ENCODE peak calls at places on chromosome 6, in ten cellular contexts. V is lower lobe of right lung, W is heart right ventricle, D is MCF 10A, Z is left ventricle myocardium inferior, I is foreskin fibroblast, M is AG09319, T is PC-3, O is fibroblast of villous mesenchyme, G is colonic mucosa. B is an unnamed sample.

GRCh38 chr6:36249536-36249935 is 20.3 kb upstream of the PNPLA1 start:
- DNase-seq in T (no peak), D (no peak), Z (no peak), V (no peak), O (peak; percentile 38), G (no peak), M (no peak), W (no peak), I (no peak), B (no peak)

GRCh38 chr6:15366879-15367278 is 121.0 kb downstream of the JARID2 start:
- DNase-seq in O (no peak), Z (no peak), G (no peak), M (no peak), I (no peak), D (no peak), T (no peak), W (no peak), V (no peak), B (no peak)

GRCh38 chr6:109073344-109074235 is 21.1 kb downstream of the SESN1 start:
- DNase-seq in M (peak; percentile 44), V (no peak), W (no peak), G (peak; percentile 58), I (peak; percentile 51), T (peak; percentile 74), O (peak; percentile 86), D (peak; percentile 85), Z (no peak), B (peak; percentile 64)

GRCh38 chr6:41643899-41644269 is 5.6 kb downstream of the MDFI start:
- DNase-seq in Z (no peak), W (no peak), I (no peak), O (no peak), D (no peak), V (peak; percentile 28), T (no peak), G (no peak), M (no peak), B (no peak)

GRCh38 chr6:24981385-24981758 is 45.6 kb upstream of the RIPOR2 start:
- DNase-seq in W (no peak), V (no peak), G (no peak), Z (no peak), D (no peak), O (no peak), T (peak; percentile 14), I (no peak), M (no peak), B (peak; percentile 62)

GRCh38 chr6:101608724-101609123 is 215.2 kb downstream of the GRIK2 start:
- DNase-seq in M (no peak), G (no peak), V (no peak), D (no peak), T (no peak), I (no peak), O (no peak), Z (no peak), W (no peak), B (no peak)

GRCh38 chr6:170222498-170223471 is 68.1 kb downstream of the DLL1 start:
- DNase-seq in G (no peak), D (peak; percentile 38), Z (no peak), M (no peak), W (no peak), V (no peak), O (peak; percentile 19), I (no peak), T (peak; percentile 20), B (no peak)

GRCh38 chr6:27144740-27145079 is 102.8 kb upstream of the PRSS16 start:
- DNase-seq in Z (no peak), O (no peak), D (no peak), V (no peak), G (no peak), M (no peak), W (no peak), I (no peak), T (no peak), B (no peak)

GRCh38 chr6:170371588-170371987 is 65.0 kb downstream of the FAM120B start:
- DNase-seq in Z (no peak), W (no peak), G (no peak), M (no peak), I (no peak), T (no peak), V (no peak), D (no peak), O (no peak), B (no peak)

GRCh38 chr6:125918681-125919566 is 37.6 kb upstream of the HINT3 start:
- DNase-seq in G (peak; percentile 66), W (no peak), M (peak; percentile 84), Z (no peak), V (no peak), D (peak; percentile 97), I (peak; percentile 52), O (peak; percentile 94), T (peak; percentile 79), B (peak; percentile 85)

GRCh38 chr6:97136644-97137358 is 146.2 kb downstream of the MMS22L start:
- DNase-seq in V (no peak), D (no peak), W (no peak), I (no peak), G (no peak), Z (no peak), M (no peak), T (no peak), O (no peak), B (no peak)

GRCh38 chr6:142045380-142046270 is 87.1 kb upstream of the GJE1 start:
- DNase-seq in W (no peak), V (no peak), I (peak; percentile 55), T (peak; percentile 50), D (peak; percentile 40), M (peak; percentile 24), G (no peak), O (peak; percentile 38), Z (no peak), B (peak; percentile 9)

GRCh38 chr6:89050155-89050554 is 30.4 kb upstream of the PNRC1 start:
- DNase-seq in G (no peak), W (peak; percentile 29), I (peak; percentile 23), V (no peak), M (no peak), O (peak; percentile 91), D (peak; percentile 95), Z (peak; percentile 40), T (no peak), B (no peak)

GRCh38 chr6:125201961-125202729 is 48.6 kb downstream of the TPD52L1 start:
- DNase-seq in V (peak; percentile 70), Z (peak; percentile 47), O (peak; percentile 92), M (peak; percentile 61), I (peak; percentile 90), D (peak; percentile 96), G (peak; percentile 78), T (peak; percentile 88), W (peak; percentile 43), B (peak; percentile 96)

GRCh38 chr6:133108377-133108776 is 132.8 kb upstream of the EYA4 start:
- DNase-seq in D (no peak), V (no peak), G (no peak), I (no peak), O (no peak), W (no peak), Z (no peak), T (no peak), M (no peak), B (no peak)

GRCh38 chr6:67629268-67629667 is 1005.8 kb upstream of the ADGRB3 start:
- DNase-seq in D (peak; percentile 26), M (no peak), Z (no peak), T (no peak), G (no peak), W (no peak), O (peak; percentile 71), V (no peak), I (peak; percentile 87), B (no peak)

GRCh38 chr6:160520043-160520904 is 143.8 kb downstream of the LPA start:
- DNase-seq in I (peak; percentile 52), T (peak; percentile 33), Z (peak; percentile 75), M (peak; percentile 31), G (peak; percentile 86), W (peak; percentile 78), D (peak; percentile 75), V (peak; percentile 78), O (peak; percentile 66), B (peak; percentile 55)
- TF ChIP-seq CTCF in I (no peak), T (peak; percentile 21), Z (peak; percentile 37), M (no peak), G (no peak), W (peak; percentile 89), D (no peak), V (no peak), O (peak; percentile 11), B (peak; percentile 4)

GRCh38 chr6:56757585-56757984 is 114.9 kb upstream of the DST start:
- DNase-seq in W (no peak), I (no peak), T (peak; percentile 72), D (peak; percentile 69), G (peak; percentile 34), V (no peak), O (peak; percentile 69), Z (no peak), M (no peak), B (no peak)
- TF ChIP-seq CTCF in W (peak; percentile 49), I (peak; percentile 32), T (peak; percentile 80), D (peak; percentile 66), G (peak; percentile 33), V (peak; percentile 42), O (peak; percentile 62), Z (peak; percentile 45), M (peak; percentile 23), B (peak; percentile 69)

GRCh38 chr6:31068738-31069340 is 43.5 kb downstream of the C6orf15 start:
- DNase-seq in T (peak; percentile 90), W (peak; percentile 74), Z (peak; percentile 77), O (peak; percentile 80), I (peak; percentile 68), D (peak; percentile 82), G (peak; percentile 84), M (peak; percentile 36), V (peak; percentile 83), B (peak; percentile 72)
- TF ChIP-seq CTCF in T (peak; percentile 97), W (peak; percentile 84), Z (peak; percentile 95), O (peak; percentile 93), I (peak; percentile 93), D (peak; percentile 81), G (peak; percentile 91), M (peak; percentile 95), V (peak; percentile 96), B (peak; percentile 98)

DNA sequence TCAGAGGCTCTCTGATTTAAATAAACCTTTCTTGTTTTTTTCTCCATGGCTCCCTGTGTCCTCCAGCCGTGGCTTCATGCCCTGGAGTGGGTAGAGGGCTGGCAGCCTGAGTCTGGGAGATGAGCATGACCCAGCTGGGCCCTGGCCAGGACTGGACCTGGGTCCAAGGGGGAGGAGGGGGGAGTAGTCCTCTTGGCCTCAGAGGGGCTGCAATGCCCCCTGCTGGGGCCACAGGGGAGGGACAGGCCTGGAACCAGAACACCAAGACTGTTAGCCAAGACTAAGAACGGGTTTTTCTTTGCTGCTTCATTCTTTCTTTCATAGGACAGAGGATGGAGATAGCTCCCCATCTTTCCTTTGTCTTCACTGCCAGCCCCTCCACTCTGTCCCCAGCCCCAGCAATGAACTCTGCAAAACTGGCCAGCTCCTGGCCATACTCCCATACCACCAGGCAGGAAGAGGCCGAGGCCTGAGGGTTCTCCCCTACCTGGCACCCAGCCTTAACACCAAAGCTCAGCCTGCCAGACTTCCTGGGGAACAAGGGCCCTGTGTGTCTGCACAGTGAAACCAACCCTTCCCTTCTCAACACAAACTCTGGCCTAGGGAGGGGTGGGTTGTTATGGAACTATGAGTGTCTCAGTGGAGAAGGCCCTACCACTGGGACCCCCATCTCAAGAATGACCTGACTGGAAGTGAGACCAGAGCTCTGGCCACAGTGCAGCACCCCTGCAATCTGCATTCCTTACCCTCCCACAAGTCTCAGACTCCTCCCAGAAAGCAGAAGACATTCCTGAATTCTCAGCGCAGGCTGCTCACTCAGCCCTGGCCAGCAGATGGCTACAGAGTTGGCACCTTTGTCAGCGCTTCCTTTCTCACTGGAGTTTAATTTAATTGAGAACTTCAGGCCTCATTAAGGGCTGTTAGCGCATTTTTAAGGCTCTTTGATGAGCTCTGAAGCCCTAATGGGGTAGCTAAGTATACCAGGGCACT is 11.0 kb downstream of the SLC29A1 start:
- DNase-seq in V (peak; percentile 61), G (peak; percentile 61), W (peak; percentile 89), Z (peak; percentile 90), T (peak; percentile 60), M (no peak), D (peak; percentile 74), O (peak; percentile 75), I (peak; percentile 77), B (peak; percentile 65)
- TF ChIP-seq CTCF in V (peak; percentile 66), G (peak; percentile 56), W (peak; percentile 86), Z (peak; percentile 88), T (peak; percentile 82), M (peak; percentile 80), D (peak; percentile 52), O (peak; percentile 86), I (peak; percentile 82), B (peak; percentile 94)

B was measured in brain microvascular endothelial cell.